ENCODE peak calls at places on chromosomes 16 and 17, in four cellular contexts. One of them, this sample, is unnamed.

GRCh38 chr17:3885970-3886369 is 6.9 kb downstream of the CAMKK1 start:
- DNase-seq in gastrocnemius medialis: no peak
- DNase-seq in testis: no peak
- DNase-seq in Peyer's patch: no peak
- DNase-seq in this sample: no peak

GRCh38 chr17:57186231-57187019 is 69.9 kb upstream of the MSI2 start:
- DNase-seq in gastrocnemius medialis: no peak
- DNase-seq in Peyer's patch: no peak
- DNase-seq in testis: no peak
- DNase-seq in this sample: no peak

GRCh38 chr17:39239640-39240314 is 14.0 kb upstream of the STAC2 start:
- DNase-seq in testis: peak; percentile 58
- DNase-seq in Peyer's patch: peak; percentile 76
- DNase-seq in gastrocnemius medialis: no peak
- DNase-seq in this sample: peak; percentile 81

GRCh38 chr17:9645858-9646555 is 690 bp downstream of the USP43 start:
- DNase-seq in gastrocnemius medialis: no peak
- DNase-seq in Peyer's patch: no peak
- DNase-seq in testis: peak; percentile 65
- DNase-seq in this sample: peak; percentile 76

GRCh38 chr16:67447508-67448076 is 16.7 kb downstream of the HSD11B2 start:
- DNase-seq in testis: no peak
- DNase-seq in Peyer's patch: no peak
- DNase-seq in gastrocnemius medialis: peak; percentile 44
- DNase-seq in this sample: peak; percentile 78

GRCh38 chr17:59846391-59847165 is 46.2 kb downstream of the TUBD1 start:
- DNase-seq in testis: peak; percentile 45
- DNase-seq in gastrocnemius medialis: peak; percentile 82
- DNase-seq in Peyer's patch: no peak
- DNase-seq in this sample: peak; percentile 51

GRCh38 chr16:3934491-3935185 is 54.1 kb upstream of the CREBBP start:
- DNase-seq in testis: no peak
- DNase-seq in gastrocnemius medialis: no peak
- DNase-seq in Peyer's patch: no peak
- DNase-seq in this sample: no peak

GRCh38 chr16:72015124-72015523 is 6.6 kb downstream of the DHODH start:
- DNase-seq in testis: no peak
- DNase-seq in gastrocnemius medialis: no peak
- DNase-seq in Peyer's patch: no peak
- DNase-seq in this sample: no peak

GRCh38 chr16:81873843-81874752 is 95.0 kb downstream of the PLCG2 start:
- DNase-seq in gastrocnemius medialis: no peak
- DNase-seq in testis: peak; percentile 53
- DNase-seq in Peyer's patch: peak; percentile 77
- DNase-seq in this sample: peak; percentile 51

GRCh38 chr17:63772801-63773271 is 561 bp downstream of the CCDC47 start:
- DNase-seq in testis: peak; percentile 25
- DNase-seq in gastrocnemius medialis: no peak
- DNase-seq in Peyer's patch: no peak
- DNase-seq in this sample: peak; percentile 13

GRCh38 chr17:7186241-7186640 is 7.1 kb upstream of the ASGR1 start:
- DNase-seq in gastrocnemius medialis: no peak
- DNase-seq in testis: no peak
- DNase-seq in Peyer's patch: no peak
- DNase-seq in this sample: no peak

GRCh38 chr17:17096438-17097178 is 54.4 kb downstream of the MPRIP start:
- DNase-seq in testis: peak; percentile 64
- DNase-seq in Peyer's patch: no peak
- DNase-seq in gastrocnemius medialis: peak; percentile 64
- DNase-seq in this sample: peak; percentile 41

GRCh38 chr16:15396948-15397594 is 1.5 kb downstream of the MPV17L start:
- DNase-seq in gastrocnemius medialis: no peak
- DNase-seq in Peyer's patch: no peak
- DNase-seq in testis: no peak
- DNase-seq in this sample: no peak

GRCh38 chr17:35116845-35117244 is 2.8 kb downstream of the RAD51D start:
- DNase-seq in gastrocnemius medialis: no peak
- DNase-seq in testis: no peak
- DNase-seq in Peyer's patch: no peak
- DNase-seq in this sample: no peak

GRCh38 chr17:6543079-6544010 is 13.0 kb downstream of the PITPNM3 start:
- DNase-seq in gastrocnemius medialis: no peak
- DNase-seq in testis: no peak
- DNase-seq in Peyer's patch: no peak
- DNase-seq in this sample: no peak

GRCh38 chr16:73771196-73771595 is 525.4 kb upstream of the PSMD7 start:
- DNase-seq in gastrocnemius medialis: no peak
- DNase-seq in testis: no peak
- DNase-seq in Peyer's patch: no peak
- DNase-seq in this sample: no peak

GRCh38 chr16:69095179-69095578 is 10.3 kb upstream of the HAS3 start:
- DNase-seq in testis: no peak
- DNase-seq in Peyer's patch: no peak
- DNase-seq in gastrocnemius medialis: no peak
- DNase-seq in this sample: no peak

GRCh38 chr16:71882505-71883192 is 1.3 kb downstream of the ZNF821 start:
- DNase-seq in Peyer's patch: peak; percentile 86
- DNase-seq in gastrocnemius medialis: peak; percentile 46
- DNase-seq in testis: peak; percentile 87
- DNase-seq in this sample: peak; percentile 82

GRCh38 chr17:72467841-72468653 is 347.2 kb downstream of the SOX9 start:
- DNase-seq in testis: peak; percentile 31
- DNase-seq in Peyer's patch: no peak
- DNase-seq in gastrocnemius medialis: no peak
- DNase-seq in this sample: peak; percentile 87

GRCh38 chr17:73131993-73132595 is 32.7 kb upstream of the SSTR2 start:
- DNase-seq in Peyer's patch: no peak
- DNase-seq in testis: no peak
- DNase-seq in gastrocnemius medialis: no peak
- DNase-seq in this sample: no peak

GRCh38 chr17:42484304-42484703 is 25.6 kb downstream of the ATP6V0A1 start:
- DNase-seq in testis: no peak
- DNase-seq in Peyer's patch: peak; percentile 58
- DNase-seq in gastrocnemius medialis: no peak
- DNase-seq in this sample: peak; percentile 41

GRCh38 chr16:61587526-61587925 is 448.7 kb downstream of the CDH8 start:
- DNase-seq in gastrocnemius medialis: no peak
- DNase-seq in testis: no peak
- DNase-seq in Peyer's patch: no peak
- DNase-seq in this sample: no peak

GRCh38 chr16:3745751-3746355 is 28.5 kb upstream of the TRAP1 start:
- DNase-seq in testis: no peak
- DNase-seq in gastrocnemius medialis: peak; percentile 34
- DNase-seq in Peyer's patch: no peak
- DNase-seq in this sample: no peak

GRCh38 chr17:65259281-65259680 is 122.1 kb downstream of the RGS9 start:
- DNase-seq in Peyer's patch: no peak
- DNase-seq in testis: no peak
- DNase-seq in gastrocnemius medialis: no peak
- DNase-seq in this sample: no peak

GRCh38 chr16:3661922-3662321 is 7.4 kb downstream of the DNASE1 start:
- DNase-seq in testis: no peak
- DNase-seq in gastrocnemius medialis: no peak
- DNase-seq in Peyer's patch: no peak
- DNase-seq in this sample: no peak

GRCh38 chr16:84847554-84848415 is 28.0 kb downstream of the CRISPLD2 start:
- DNase-seq in Peyer's patch: no peak
- DNase-seq in testis: no peak
- DNase-seq in gastrocnemius medialis: no peak
- DNase-seq in this sample: no peak

GRCh38 chr16:66342294-66342900 is 24.1 kb upstream of the CDH5 start:
- DNase-seq in gastrocnemius medialis: no peak
- DNase-seq in Peyer's patch: no peak
- DNase-seq in testis: peak; percentile 37
- DNase-seq in this sample: no peak

GRCh38 chr16:75012380-75013081 is 13.7 kb downstream of the ZNRF1 start:
- DNase-seq in Peyer's patch: no peak
- DNase-seq in gastrocnemius medialis: no peak
- DNase-seq in testis: no peak
- DNase-seq in this sample: no peak

GRCh38 chr17:19354123-19354522 is 8.4 kb downstream of the B9D1 start:
- DNase-seq in gastrocnemius medialis: no peak
- DNase-seq in testis: no peak
- DNase-seq in Peyer's patch: no peak
- DNase-seq in this sample: no peak

GRCh38 chr17:57379237-57380054 is 123.1 kb downstream of the MSI2 start:
- DNase-seq in Peyer's patch: no peak
- DNase-seq in gastrocnemius medialis: no peak
- DNase-seq in testis: no peak
- DNase-seq in this sample: no peak

GRCh38 chr16:69618307-69618706 is 52.5 kb downstream of the NFAT5 start:
- DNase-seq in Peyer's patch: no peak
- DNase-seq in testis: no peak
- DNase-seq in gastrocnemius medialis: no peak
- DNase-seq in this sample: no peak

GRCh38 chr17:45895304-45895968 is 1.1 kb downstream of the MAPT start:
- DNase-seq in Peyer's patch: no peak
- DNase-seq in gastrocnemius medialis: peak; percentile 82
- DNase-seq in testis: no peak
- DNase-seq in this sample: no peak

GRCh38 chr17:45895969-45896793 is 1.8 kb downstream of the MAPT start:
- DNase-seq in Peyer's patch: no peak
- DNase-seq in gastrocnemius medialis: peak; percentile 34
- DNase-seq in testis: no peak
- DNase-seq in this sample: no peak

GRCh38 chr17:45894022-45894784 is at the start of gene MAPT:
- DNase-seq in testis: peak; percentile 93
- DNase-seq in gastrocnemius medialis: peak; percentile 93
- DNase-seq in Peyer's patch: peak; percentile 60
- DNase-seq in this sample: peak; percentile 88

GRCh38 chr17:45900136-45900535 is 5.8 kb downstream of the MAPT start:
- DNase-seq in Peyer's patch: no peak
- DNase-seq in gastrocnemius medialis: no peak
- DNase-seq in testis: no peak
- DNase-seq in this sample: no peak

GRCh38 chr17:45896803-45897693 is 2.7 kb downstream of the MAPT start:
- DNase-seq in gastrocnemius medialis: no peak
- DNase-seq in Peyer's patch: no peak
- DNase-seq in testis: no peak
- DNase-seq in this sample: no peak
- H3K27me3 ChIP-seq in gastrocnemius medialis: no peaks in the 10 kb centered on the region
- H3K27me3 ChIP-seq in Peyer's patch: peaks cover 23% of the 10 kb centered on the region
- H3K27me3 ChIP-seq in testis: no peaks in the 10 kb centered on the region
- H3K27me3 ChIP-seq in this sample: peaks cover 66% of the 10 kb centered on the region

GRCh38 chr17:77727216-77727615 is 231.3 kb upstream of the TNRC6C start:
- DNase-seq in testis: no peak
- DNase-seq in Peyer's patch: no peak
- DNase-seq in gastrocnemius medialis: no peak
- DNase-seq in this sample: no peak

GRCh38 chr17:77726549-77726957 is 231.9 kb upstream of the TNRC6C start:
- DNase-seq in testis: no peak
- DNase-seq in gastrocnemius medialis: no peak
- DNase-seq in Peyer's patch: no peak
- DNase-seq in this sample: no peak

GRCh38 chr17:77723909-77724875 is 234.3 kb upstream of the TNRC6C start:
- DNase-seq in gastrocnemius medialis: no peak
- DNase-seq in testis: no peak
- DNase-seq in Peyer's patch: no peak
- DNase-seq in this sample: no peak

GRCh38 chr17:77724876-77725615 is 233.5 kb upstream of the TNRC6C start:
- DNase-seq in Peyer's patch: no peak
- DNase-seq in gastrocnemius medialis: no peak
- DNase-seq in testis: no peak
- DNase-seq in this sample: peak; percentile 61

DNA sequence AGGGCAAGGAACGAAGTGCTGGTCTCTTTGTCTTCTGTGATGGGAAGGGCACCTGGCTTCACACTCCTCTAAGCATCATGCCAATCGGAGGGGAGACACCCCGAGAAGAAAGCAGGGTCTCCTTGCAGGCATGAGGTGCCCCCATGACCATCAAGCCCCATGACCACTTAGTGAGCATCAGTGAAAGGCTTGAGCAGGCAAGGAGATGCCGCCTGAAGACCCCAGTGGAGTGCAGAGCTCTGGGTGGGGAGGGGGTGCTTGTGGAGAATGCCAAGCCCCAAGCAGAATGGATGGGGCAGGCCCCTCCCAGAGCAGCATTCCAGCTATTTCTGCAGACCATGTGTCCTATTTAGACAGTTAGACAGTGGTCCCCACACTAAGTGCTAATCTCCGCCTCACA is 232.7 kb upstream of the TNRC6C start:
- DNase-seq in gastrocnemius medialis: no peak
- DNase-seq in Peyer's patch: no peak
- DNase-seq in testis: no peak
- DNase-seq in this sample: no peak
- H3K27me3 ChIP-seq in gastrocnemius medialis: no peaks in the 10 kb centered on the region
- H3K27me3 ChIP-seq in Peyer's patch: no peaks in the 10 kb centered on the region
- H3K27me3 ChIP-seq in testis: no peaks in the 10 kb centered on the region
- H3K27me3 ChIP-seq in this sample: no peaks in the 10 kb centered on the region

GRCh38 chr17:79180358-79181005 is 105.9 kb downstream of the ENGASE start:
- DNase-seq in Peyer's patch: no peak
- DNase-seq in gastrocnemius medialis: no peak
- DNase-seq in testis: no peak
- DNase-seq in this sample: no peak
- H3K27me3 ChIP-seq in Peyer's patch: peaks cover 19% of the 10 kb centered on the region
- H3K27me3 ChIP-seq in gastrocnemius medialis: peaks cover 62% of the 10 kb centered on the region
- H3K27me3 ChIP-seq in testis: no peaks in the 10 kb centered on the region
- H3K27me3 ChIP-seq in this sample: peaks cover 39% of the 10 kb centered on the region

DNA sequence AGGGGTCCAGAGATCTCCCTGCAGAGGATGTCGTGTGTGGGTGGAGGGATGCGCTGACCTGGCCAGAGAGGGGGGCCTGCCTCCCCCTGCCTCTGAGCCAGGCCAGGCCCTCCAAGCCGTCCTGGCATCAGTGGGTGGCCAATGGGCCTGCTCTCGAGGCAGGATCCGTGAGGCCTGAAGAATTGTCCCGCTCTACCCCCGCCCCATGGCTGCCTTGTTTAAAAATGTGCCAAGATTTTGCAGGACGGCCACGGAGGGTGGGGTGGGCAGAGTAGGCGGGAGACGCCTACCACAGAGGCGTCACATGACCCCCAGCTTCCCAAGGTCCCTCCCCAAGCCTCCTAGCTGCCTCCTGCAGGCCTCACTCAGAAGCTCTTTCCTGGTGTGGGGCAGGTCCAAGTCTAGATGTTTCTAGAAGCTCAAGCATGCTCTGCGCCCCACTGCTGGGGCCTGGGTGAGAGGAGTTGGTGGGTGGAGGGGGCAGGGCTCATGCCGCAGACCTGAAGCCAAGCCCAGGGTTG is 69.5 kb downstream of the ENGASE start:
- DNase-seq in Peyer's patch: no peak
- DNase-seq in testis: no peak
- DNase-seq in gastrocnemius medialis: no peak
- DNase-seq in this sample: no peak
- H3K27me3 ChIP-seq in Peyer's patch: no peaks in the 10 kb centered on the region
- H3K27me3 ChIP-seq in testis: no peaks in the 10 kb centered on the region
- H3K27me3 ChIP-seq in gastrocnemius medialis: peaks cover 22% of the 10 kb centered on the region
- H3K27me3 ChIP-seq in this sample: peaks cover 23% of the 10 kb centered on the region

This sample was measured in transverse colon.